ENCODE peak calls at places on chromosomes 1 and 21, in eight cellular contexts. One of them, this sample, is unnamed. For H3K4me1, the result is how much of the 10 kb centered on the place peaks cover.

GRCh38 chr1:207962716-207963428 is 51.9 kb upstream of the CD34 start:
- DNase-seq in GM23338: peak
- DNase-seq in esophagus squamous epithelium: no peak
- DNase-seq in HCT116: no peak
- DNase-seq in CD4-positive, CD25-positive, alpha-beta regulatory T cell: no peak
- DNase-seq in ascending aorta: no peak
- DNase-seq in IMR-90: no peak
- DNase-seq in mammary epithelial cell: no peak
- DNase-seq in this sample: no peak

GRCh38 chr1:89169166-89169565 is 6.6 kb downstream of the GBP7 start:
- DNase-seq in mammary epithelial cell: no peak
- DNase-seq in ascending aorta: no peak
- DNase-seq in GM23338: no peak
- DNase-seq in CD4-positive, CD25-positive, alpha-beta regulatory T cell: no peak
- DNase-seq in esophagus squamous epithelium: no peak
- DNase-seq in HCT116: no peak
- DNase-seq in IMR-90: no peak
- DNase-seq in this sample: no peak

GRCh38 chr1:184610872-184611614 is 143.6 kb downstream of the EDEM3 start:
- DNase-seq in esophagus squamous epithelium: no peak
- DNase-seq in CD4-positive, CD25-positive, alpha-beta regulatory T cell: no peak
- DNase-seq in ascending aorta: no peak
- DNase-seq in GM23338: no peak
- DNase-seq in HCT116: no peak
- DNase-seq in mammary epithelial cell: no peak
- DNase-seq in IMR-90: no peak
- DNase-seq in this sample: no peak

GRCh38 chr1:236206548-236206947 is 64.2 kb downstream of the GPR137B start:
- DNase-seq in GM23338: peak
- DNase-seq in ascending aorta: peak
- DNase-seq in mammary epithelial cell: no peak
- DNase-seq in HCT116: no peak
- DNase-seq in CD4-positive, CD25-positive, alpha-beta regulatory T cell: no peak
- DNase-seq in IMR-90: no peak
- DNase-seq in esophagus squamous epithelium: no peak
- DNase-seq in this sample: no peak

GRCh38 chr1:227948493-227949260 is 945 bp upstream of the WNT9A start:
- DNase-seq in ascending aorta: no peak
- DNase-seq in mammary epithelial cell: peak
- DNase-seq in GM23338: peak
- DNase-seq in esophagus squamous epithelium: no peak
- DNase-seq in HCT116: no peak
- DNase-seq in CD4-positive, CD25-positive, alpha-beta regulatory T cell: no peak
- DNase-seq in IMR-90: no peak
- DNase-seq in this sample: peak

GRCh38 chr1:1173793-1174415 is at the start of gene TTLL10:
- DNase-seq in CD4-positive, CD25-positive, alpha-beta regulatory T cell: peak
- DNase-seq in esophagus squamous epithelium: no peak
- DNase-seq in ascending aorta: no peak
- DNase-seq in IMR-90: no peak
- DNase-seq in mammary epithelial cell: no peak
- DNase-seq in GM23338: peak
- DNase-seq in HCT116: no peak
- DNase-seq in this sample: no peak

GRCh38 chr1:21337931-21338567 is 47.8 kb upstream of the ECE1 start:
- DNase-seq in IMR-90: peak
- DNase-seq in esophagus squamous epithelium: no peak
- DNase-seq in HCT116: no peak
- DNase-seq in ascending aorta: peak
- DNase-seq in mammary epithelial cell: no peak
- DNase-seq in CD4-positive, CD25-positive, alpha-beta regulatory T cell: no peak
- DNase-seq in GM23338: no peak
- DNase-seq in this sample: no peak

GRCh38 chr1:18581420-18581880 is 49.2 kb upstream of the PAX7 start:
- DNase-seq in IMR-90: no peak
- DNase-seq in HCT116: no peak
- DNase-seq in CD4-positive, CD25-positive, alpha-beta regulatory T cell: no peak
- DNase-seq in GM23338: peak
- DNase-seq in mammary epithelial cell: no peak
- DNase-seq in ascending aorta: no peak
- DNase-seq in esophagus squamous epithelium: no peak
- DNase-seq in this sample: peak

GRCh38 chr1:55150880-55151582 is 64.1 kb downstream of the USP24 start:
- DNase-seq in ascending aorta: no peak
- DNase-seq in esophagus squamous epithelium: no peak
- DNase-seq in GM23338: no peak
- DNase-seq in mammary epithelial cell: no peak
- DNase-seq in IMR-90: no peak
- DNase-seq in HCT116: no peak
- DNase-seq in CD4-positive, CD25-positive, alpha-beta regulatory T cell: no peak
- DNase-seq in this sample: no peak

GRCh38 chr1:233448290-233448689 is 120.8 kb downstream of the MAP3K21 start:
- DNase-seq in ascending aorta: no peak
- DNase-seq in IMR-90: no peak
- DNase-seq in mammary epithelial cell: no peak
- DNase-seq in GM23338: no peak
- DNase-seq in HCT116: no peak
- DNase-seq in CD4-positive, CD25-positive, alpha-beta regulatory T cell: no peak
- DNase-seq in esophagus squamous epithelium: no peak
- DNase-seq in this sample: no peak

GRCh38 chr1:191034126-191034525 is 556.5 kb upstream of the BRINP3 start:
- DNase-seq in GM23338: no peak
- DNase-seq in IMR-90: no peak
- DNase-seq in ascending aorta: no peak
- DNase-seq in mammary epithelial cell: no peak
- DNase-seq in HCT116: no peak
- DNase-seq in esophagus squamous epithelium: no peak
- DNase-seq in CD4-positive, CD25-positive, alpha-beta regulatory T cell: no peak
- DNase-seq in this sample: no peak

GRCh38 chr1:150925080-150925479 is 1.1 kb upstream of the SETDB1 start:
- DNase-seq in esophagus squamous epithelium: no peak
- DNase-seq in ascending aorta: no peak
- DNase-seq in mammary epithelial cell: no peak
- DNase-seq in CD4-positive, CD25-positive, alpha-beta regulatory T cell: no peak
- DNase-seq in HCT116: no peak
- DNase-seq in GM23338: peak
- DNase-seq in IMR-90: no peak
- DNase-seq in this sample: peak

GRCh38 chr21:45993210-45994085 is 11.9 kb downstream of the COL6A1 start:
- DNase-seq in mammary epithelial cell: no peak
- DNase-seq in CD4-positive, CD25-positive, alpha-beta regulatory T cell: peak
- DNase-seq in IMR-90: no peak
- DNase-seq in esophagus squamous epithelium: no peak
- DNase-seq in GM23338: no peak
- DNase-seq in HCT116: no peak
- DNase-seq in ascending aorta: no peak
- DNase-seq in this sample: no peak

GRCh38 chr21:42760977-42761751 is 107.7 kb downstream of the PDE9A start:
- DNase-seq in HCT116: no peak
- DNase-seq in esophagus squamous epithelium: no peak
- DNase-seq in IMR-90: no peak
- DNase-seq in CD4-positive, CD25-positive, alpha-beta regulatory T cell: no peak
- DNase-seq in GM23338: no peak
- DNase-seq in ascending aorta: no peak
- DNase-seq in mammary epithelial cell: no peak
- DNase-seq in this sample: no peak

GRCh38 chr1:233208687-233209086 is 86.8 kb downstream of the PCNX2 start:
- DNase-seq in CD4-positive, CD25-positive, alpha-beta regulatory T cell: no peak
- DNase-seq in GM23338: no peak
- DNase-seq in esophagus squamous epithelium: no peak
- DNase-seq in IMR-90: no peak
- DNase-seq in ascending aorta: no peak
- DNase-seq in mammary epithelial cell: no peak
- DNase-seq in HCT116: no peak
- DNase-seq in this sample: no peak

GRCh38 chr1:30662291-30662840 is 61.0 kb downstream of the MATN1 start:
- DNase-seq in IMR-90: no peak
- DNase-seq in GM23338: peak
- DNase-seq in HCT116: no peak
- DNase-seq in CD4-positive, CD25-positive, alpha-beta regulatory T cell: no peak
- DNase-seq in mammary epithelial cell: no peak
- DNase-seq in ascending aorta: no peak
- DNase-seq in esophagus squamous epithelium: no peak
- DNase-seq in this sample: no peak

GRCh38 chr1:226506021-226506420 is 42.5 kb upstream of the STUM start:
- DNase-seq in HCT116: no peak
- DNase-seq in CD4-positive, CD25-positive, alpha-beta regulatory T cell: no peak
- DNase-seq in mammary epithelial cell: no peak
- DNase-seq in ascending aorta: no peak
- DNase-seq in GM23338: no peak
- DNase-seq in IMR-90: no peak
- DNase-seq in esophagus squamous epithelium: no peak
- DNase-seq in this sample: no peak

GRCh38 chr1:27099154-27099903 is 55.6 kb downstream of the SLC9A1 start:
- DNase-seq in ascending aorta: peak
- DNase-seq in GM23338: peak
- DNase-seq in CD4-positive, CD25-positive, alpha-beta regulatory T cell: no peak
- DNase-seq in mammary epithelial cell: peak
- DNase-seq in IMR-90: peak
- DNase-seq in HCT116: no peak
- DNase-seq in esophagus squamous epithelium: no peak
- DNase-seq in this sample: no peak

DNA sequence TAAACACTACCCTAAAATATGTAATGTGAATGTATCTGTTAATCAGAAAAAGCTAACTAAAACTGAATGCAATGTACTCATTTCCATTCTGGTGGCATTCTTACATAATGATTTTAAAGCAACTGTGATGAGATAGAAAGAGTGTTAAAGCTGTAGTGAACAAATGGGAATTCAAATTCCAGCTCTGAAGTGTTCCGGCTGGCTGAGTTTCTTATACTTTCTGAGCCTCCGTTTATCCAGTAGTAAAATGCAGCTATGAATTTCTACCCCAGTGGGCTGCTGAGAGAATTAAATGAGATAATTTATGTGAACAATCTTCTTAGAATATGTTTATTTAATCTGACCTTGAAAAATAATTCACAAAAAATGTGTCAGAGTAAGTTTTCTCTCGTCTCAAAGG is 486.8 kb downstream of the USP25 start:
- DNase-seq in ascending aorta: no peak
- DNase-seq in mammary epithelial cell: no peak
- DNase-seq in esophagus squamous epithelium: no peak
- DNase-seq in HCT116: no peak
- DNase-seq in GM23338: no peak
- DNase-seq in CD4-positive, CD25-positive, alpha-beta regulatory T cell: no peak
- DNase-seq in IMR-90: no peak
- DNase-seq in this sample: no peak
- H3K4me1 ChIP-seq in ascending aorta: under half
- H3K4me1 ChIP-seq in mammary epithelial cell: under half
- H3K4me1 ChIP-seq in esophagus squamous epithelium: under half
- H3K4me1 ChIP-seq in HCT116: under half
- H3K4me1 ChIP-seq in GM23338: under half
- H3K4me1 ChIP-seq in CD4-positive, CD25-positive, alpha-beta regulatory T cell: under half
- H3K4me1 ChIP-seq in IMR-90: under half
- H3K4me1 ChIP-seq in this sample: under half

GRCh38 chr1:6466023-6466422 is at the start of gene TNFRSF25:
- DNase-seq in ascending aorta: no peak
- DNase-seq in mammary epithelial cell: no peak
- DNase-seq in IMR-90: no peak
- DNase-seq in CD4-positive, CD25-positive, alpha-beta regulatory T cell: peak
- DNase-seq in GM23338: peak
- DNase-seq in HCT116: no peak
- DNase-seq in esophagus squamous epithelium: no peak
- DNase-seq in this sample: peak
- H3K4me3 ChIP-seq in ascending aorta: no peak
- H3K4me3 ChIP-seq in mammary epithelial cell: no peak
- H3K4me3 ChIP-seq in IMR-90: no peak
- H3K4me3 ChIP-seq in CD4-positive, CD25-positive, alpha-beta regulatory T cell: peak
- H3K4me3 ChIP-seq in GM23338: peak
- H3K4me3 ChIP-seq in HCT116: no peak
- H3K4me3 ChIP-seq in esophagus squamous epithelium: peak
- H3K4me3 ChIP-seq in this sample: peak

DNA sequence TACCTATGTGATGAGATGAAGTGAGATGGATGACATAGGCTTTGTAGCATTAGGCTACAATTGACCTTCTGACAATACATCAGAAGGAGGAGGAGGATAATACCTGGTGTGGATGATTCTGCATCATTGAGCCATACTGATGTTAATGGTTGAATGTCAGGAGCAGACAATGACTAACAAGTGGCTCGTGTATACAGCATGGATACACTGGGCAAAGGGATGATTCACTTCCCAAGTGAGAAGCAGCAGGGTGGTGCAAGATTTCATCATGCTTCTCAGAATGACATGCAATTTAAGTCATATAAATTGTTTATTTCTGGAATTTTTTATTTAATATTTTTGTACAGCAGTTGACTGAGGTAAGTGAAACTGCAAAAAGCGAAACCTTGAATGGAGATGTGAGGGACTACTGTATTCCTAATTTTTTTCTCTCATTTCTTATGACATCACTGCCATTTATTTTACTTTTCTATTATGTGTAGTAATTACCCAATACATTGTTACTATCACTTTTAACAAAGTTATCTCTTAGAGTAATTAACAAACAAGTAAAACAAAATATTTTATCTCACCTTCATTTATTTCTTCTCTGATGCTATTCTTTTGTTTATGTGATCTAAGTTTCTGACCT is 34.4 kb upstream of the COP1 start:
- DNase-seq in mammary epithelial cell: peak
- DNase-seq in ascending aorta: no peak
- DNase-seq in IMR-90: peak
- DNase-seq in CD4-positive, CD25-positive, alpha-beta regulatory T cell: no peak
- DNase-seq in GM23338: peak
- DNase-seq in HCT116: peak
- DNase-seq in esophagus squamous epithelium: no peak
- DNase-seq in this sample: no peak
- H3K4me1 ChIP-seq in mammary epithelial cell: under half
- H3K4me1 ChIP-seq in ascending aorta: under half
- H3K4me1 ChIP-seq in IMR-90: under half
- H3K4me1 ChIP-seq in CD4-positive, CD25-positive, alpha-beta regulatory T cell: under half
- H3K4me1 ChIP-seq in GM23338: under half
- H3K4me1 ChIP-seq in HCT116: under half
- H3K4me1 ChIP-seq in esophagus squamous epithelium: under half
- H3K4me1 ChIP-seq in this sample: under half

DNA sequence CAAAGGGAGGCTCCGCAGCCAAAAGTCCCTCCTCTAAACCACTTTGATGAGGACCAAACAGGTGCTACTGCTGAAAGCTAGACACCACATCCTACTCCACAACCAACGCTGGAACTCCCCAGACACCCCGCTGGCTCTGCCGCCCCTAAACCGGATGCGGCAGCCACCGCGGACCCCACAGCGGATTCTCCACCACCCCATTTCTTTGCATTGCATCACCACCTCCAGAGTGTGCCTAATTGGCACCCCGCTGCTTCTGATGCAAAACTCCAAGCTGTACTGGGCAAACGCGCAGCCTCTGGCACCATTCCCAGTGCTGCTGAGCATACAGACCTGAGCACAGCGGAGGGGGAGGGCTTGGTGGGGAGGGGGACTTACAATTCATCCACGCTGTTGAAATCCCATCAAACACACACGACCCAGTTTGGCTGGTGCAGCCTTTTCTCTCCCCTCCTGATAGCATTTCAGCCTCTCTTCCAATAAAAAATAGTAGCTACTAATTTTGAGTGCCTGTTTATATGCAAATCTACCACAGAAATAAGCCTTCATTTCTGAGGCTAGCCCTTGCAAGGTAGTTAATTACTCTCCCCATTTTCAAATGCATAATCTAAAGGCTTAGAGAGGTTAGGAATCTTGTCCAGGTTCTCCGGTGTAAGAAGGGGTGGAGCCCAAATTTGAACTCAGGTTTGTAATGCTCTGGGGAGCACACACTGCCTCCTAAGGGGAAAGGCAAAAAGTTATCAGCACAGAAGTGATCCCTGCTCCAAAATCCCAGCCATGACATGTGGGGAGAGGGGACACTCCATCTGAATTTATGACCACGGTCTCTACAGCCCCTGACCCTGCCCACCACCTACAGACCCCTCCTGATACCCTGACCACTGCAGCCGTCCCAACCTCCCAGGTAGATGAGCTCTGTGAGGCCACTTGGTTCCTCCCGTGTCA is 12.2 kb upstream of the RGS16 start:
- DNase-seq in GM23338: peak
- DNase-seq in IMR-90: peak
- DNase-seq in CD4-positive, CD25-positive, alpha-beta regulatory T cell: peak
- DNase-seq in esophagus squamous epithelium: no peak
- DNase-seq in ascending aorta: peak
- DNase-seq in HCT116: no peak
- DNase-seq in mammary epithelial cell: peak
- DNase-seq in this sample: peak
- H3K4me3 ChIP-seq in GM23338: peak
- H3K4me3 ChIP-seq in IMR-90: no peak
- H3K4me3 ChIP-seq in CD4-positive, CD25-positive, alpha-beta regulatory T cell: peak
- H3K4me3 ChIP-seq in esophagus squamous epithelium: peak
- H3K4me3 ChIP-seq in ascending aorta: peak
- H3K4me3 ChIP-seq in HCT116: peak
- H3K4me3 ChIP-seq in mammary epithelial cell: no peak
- H3K4me3 ChIP-seq in this sample: no peak